ENCODE peak calls at places on chromosome 17, in five cellular contexts. One of them, this sample, is unnamed.

GRCh38 chr17:70804161-70804560 is 634.8 kb downstream of the KCNJ2 start:
- DNase-seq in brain microvascular endothelial cell: no peak
- DNase-seq in colonic mucosa: no peak
- DNase-seq in body of pancreas: no peak
- DNase-seq in right lobe of liver: no peak
- DNase-seq in this sample: no peak

GRCh38 chr17:39306509-39307212 is 80.9 kb upstream of the STAC2 start:
- DNase-seq in brain microvascular endothelial cell: no peak
- DNase-seq in colonic mucosa: no peak
- DNase-seq in body of pancreas: no peak
- DNase-seq in right lobe of liver: no peak
- DNase-seq in this sample: no peak

GRCh38 chr17:1905190-1905919 is 75.5 kb downstream of the RPA1 start:
- DNase-seq in brain microvascular endothelial cell: no peak
- DNase-seq in colonic mucosa: no peak
- DNase-seq in body of pancreas: no peak
- DNase-seq in right lobe of liver: no peak
- DNase-seq in this sample: no peak

GRCh38 chr17:77347544-77347943 is 206.8 kb downstream of the SEC14L1 start:
- DNase-seq in brain microvascular endothelial cell: no peak
- DNase-seq in colonic mucosa: no peak
- DNase-seq in body of pancreas: no peak
- DNase-seq in right lobe of liver: no peak
- DNase-seq in this sample: no peak

GRCh38 chr17:62852195-62852594 is 44.1 kb upstream of the MARCHF10 start:
- DNase-seq in brain microvascular endothelial cell: no peak
- DNase-seq in colonic mucosa: no peak
- DNase-seq in body of pancreas: no peak
- DNase-seq in right lobe of liver: peak
- DNase-seq in this sample: no peak

GRCh38 chr17:1208966-1209365 is 29.2 kb upstream of the ABR start:
- DNase-seq in brain microvascular endothelial cell: no peak
- DNase-seq in colonic mucosa: peak
- DNase-seq in body of pancreas: no peak
- DNase-seq in right lobe of liver: no peak
- DNase-seq in this sample: no peak

GRCh38 chr17:37512442-37513070 is 22.9 kb downstream of the DUSP14 start:
- DNase-seq in brain microvascular endothelial cell: no peak
- DNase-seq in colonic mucosa: no peak
- DNase-seq in body of pancreas: no peak
- DNase-seq in right lobe of liver: peak
- DNase-seq in this sample: no peak

GRCh38 chr17:28982191-28982793 is 23.5 kb downstream of the SEZ6 start:
- DNase-seq in brain microvascular endothelial cell: peak
- DNase-seq in colonic mucosa: no peak
- DNase-seq in body of pancreas: no peak
- DNase-seq in right lobe of liver: no peak
- DNase-seq in this sample: no peak

GRCh38 chr17:39929657-39930407 is 2.3 kb downstream of the LRRC3C start:
- DNase-seq in brain microvascular endothelial cell: peak
- DNase-seq in colonic mucosa: no peak
- DNase-seq in body of pancreas: no peak
- DNase-seq in right lobe of liver: no peak
- DNase-seq in this sample: no peak

GRCh38 chr17:2068589-2069051 is 13.7 kb downstream of the HIC1 start:
- DNase-seq in brain microvascular endothelial cell: no peak
- DNase-seq in colonic mucosa: no peak
- DNase-seq in body of pancreas: no peak
- DNase-seq in right lobe of liver: no peak
- DNase-seq in this sample: no peak

GRCh38 chr17:28524476-28525415 is 18.6 kb downstream of the FOXN1 start:
- DNase-seq in brain microvascular endothelial cell: peak
- DNase-seq in colonic mucosa: peak
- DNase-seq in body of pancreas: peak
- DNase-seq in right lobe of liver: no peak
- DNase-seq in this sample: peak

GRCh38 chr17:47199627-47200324 is 9.4 kb upstream of the MYL4 start:
- DNase-seq in brain microvascular endothelial cell: no peak
- DNase-seq in colonic mucosa: no peak
- DNase-seq in body of pancreas: no peak
- DNase-seq in right lobe of liver: no peak
- DNase-seq in this sample: no peak

GRCh38 chr17:44014133-44014436 is 678 bp downstream of the TMEM101 start:
- DNase-seq in brain microvascular endothelial cell: no peak
- DNase-seq in colonic mucosa: no peak
- DNase-seq in body of pancreas: no peak
- DNase-seq in right lobe of liver: peak
- DNase-seq in this sample: no peak

GRCh38 chr17:36870618-36871002 is 66.7 kb upstream of the LHX1 start:
- DNase-seq in brain microvascular endothelial cell: no peak
- DNase-seq in colonic mucosa: no peak
- DNase-seq in body of pancreas: no peak
- DNase-seq in right lobe of liver: no peak
- DNase-seq in this sample: no peak

GRCh38 chr17:42782402-42783061 is 2.1 kb downstream of the WNK4 start:
- DNase-seq in brain microvascular endothelial cell: no peak
- DNase-seq in colonic mucosa: no peak
- DNase-seq in body of pancreas: no peak
- DNase-seq in right lobe of liver: no peak
- DNase-seq in this sample: no peak
- H3K4me3 ChIP-seq in brain microvascular endothelial cell: peak
- H3K4me3 ChIP-seq in colonic mucosa: peak
- H3K4me3 ChIP-seq in body of pancreas: no peak
- H3K4me3 ChIP-seq in right lobe of liver: no peak
- H3K4me3 ChIP-seq in this sample: peak

GRCh38 chr17:32275060-32276042 is 9.7 kb downstream of the RHBDL3 start:
- DNase-seq in brain microvascular endothelial cell: peak
- DNase-seq in colonic mucosa: no peak
- DNase-seq in body of pancreas: no peak
- DNase-seq in right lobe of liver: no peak
- DNase-seq in this sample: no peak
- TF ChIP-seq CTCF in brain microvascular endothelial cell: no peak
- TF ChIP-seq CTCF in colonic mucosa: no peak
- TF ChIP-seq CTCF in body of pancreas: no peak
- TF ChIP-seq CTCF in right lobe of liver: no peak
- TF ChIP-seq CTCF in this sample: no peak

GRCh38 chr17:5783851-5784250 is 199.5 kb upstream of the NLRP1 start:
- DNase-seq in brain microvascular endothelial cell: no peak
- DNase-seq in colonic mucosa: no peak
- DNase-seq in body of pancreas: no peak
- DNase-seq in right lobe of liver: no peak
- DNase-seq in this sample: no peak

GRCh38 chr17:5785343-5785742 is 201.0 kb upstream of the NLRP1 start:
- DNase-seq in brain microvascular endothelial cell: peak
- DNase-seq in colonic mucosa: no peak
- DNase-seq in body of pancreas: no peak
- DNase-seq in right lobe of liver: no peak
- DNase-seq in this sample: no peak

GRCh38 chr17:5783269-5783668 is 199.0 kb upstream of the NLRP1 start:
- DNase-seq in brain microvascular endothelial cell: no peak
- DNase-seq in colonic mucosa: no peak
- DNase-seq in body of pancreas: no peak
- DNase-seq in right lobe of liver: no peak
- DNase-seq in this sample: no peak

GRCh38 chr17:5785867-5786509 is 201.7 kb upstream of the NLRP1 start:
- DNase-seq in brain microvascular endothelial cell: peak
- DNase-seq in colonic mucosa: no peak
- DNase-seq in body of pancreas: no peak
- DNase-seq in right lobe of liver: no peak
- DNase-seq in this sample: no peak

GRCh38 chr17:5784791-5785190 is 200.5 kb upstream of the NLRP1 start:
- DNase-seq in brain microvascular endothelial cell: no peak
- DNase-seq in colonic mucosa: no peak
- DNase-seq in body of pancreas: no peak
- DNase-seq in right lobe of liver: no peak
- DNase-seq in this sample: no peak
- H3K27ac ChIP-seq in brain microvascular endothelial cell: no peak
- H3K27ac ChIP-seq in colonic mucosa: no peak
- H3K27ac ChIP-seq in body of pancreas: no peak
- H3K27ac ChIP-seq in right lobe of liver: no peak
- H3K27ac ChIP-seq in this sample: no peak

DNA sequence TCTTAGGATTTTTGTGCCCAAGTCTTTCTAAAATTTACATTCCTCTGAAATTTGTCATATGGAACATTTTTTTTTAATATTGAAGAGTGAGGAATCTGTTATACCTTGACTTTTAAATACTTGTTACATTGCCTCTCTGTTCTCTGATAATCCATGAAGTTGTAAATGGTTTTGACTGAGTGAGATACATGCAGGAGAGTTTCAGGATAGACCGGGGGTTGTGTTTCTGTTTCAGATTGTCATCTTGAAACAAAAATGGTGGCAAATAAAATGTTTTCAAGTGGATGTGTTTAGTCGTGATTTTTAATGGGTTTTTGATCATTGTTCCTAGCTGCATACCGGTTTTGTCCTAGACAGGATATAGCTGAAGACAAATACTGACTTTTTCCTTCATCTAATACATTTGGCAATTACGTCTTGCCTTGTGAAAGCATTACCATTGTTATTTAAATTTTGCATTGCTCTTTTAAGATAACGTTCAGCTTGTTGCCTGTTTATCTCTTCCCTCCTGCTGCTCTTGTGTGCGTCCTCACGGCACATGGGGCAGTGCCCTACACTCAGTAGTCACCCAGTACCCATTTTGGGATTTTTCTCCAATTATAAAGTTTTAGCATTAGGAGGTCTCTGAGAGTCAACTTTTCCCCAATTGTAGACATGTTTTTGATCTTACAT is 169.7 kb downstream of the MSI2 start:
- DNase-seq in brain microvascular endothelial cell: no peak
- DNase-seq in colonic mucosa: no peak
- DNase-seq in body of pancreas: no peak
- DNase-seq in right lobe of liver: no peak
- DNase-seq in this sample: no peak
- H3K4me3 ChIP-seq in brain microvascular endothelial cell: no peak
- H3K4me3 ChIP-seq in colonic mucosa: no peak
- H3K4me3 ChIP-seq in body of pancreas: no peak
- H3K4me3 ChIP-seq in right lobe of liver: no peak
- H3K4me3 ChIP-seq in this sample: no peak

DNA sequence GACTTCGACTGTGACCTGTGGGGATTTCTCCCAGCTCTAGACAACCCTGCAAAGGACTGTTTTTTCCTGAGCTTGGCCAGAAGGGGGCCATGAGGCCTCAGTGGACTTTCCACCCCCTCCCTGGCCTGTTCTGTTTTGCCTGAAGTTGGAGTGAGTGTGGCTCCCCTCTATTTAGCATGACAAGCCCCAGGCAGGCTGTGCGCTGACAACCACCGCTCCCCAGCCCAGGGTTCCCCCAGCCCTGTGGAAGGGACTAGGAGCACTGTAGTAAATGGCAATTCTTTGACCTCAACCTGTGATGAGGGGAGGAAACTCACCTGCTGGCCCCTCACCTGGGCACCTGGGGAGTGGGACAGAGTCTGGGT is 19.3 kb downstream of the NGFR start:
- DNase-seq in brain microvascular endothelial cell: no peak
- DNase-seq in colonic mucosa: no peak
- DNase-seq in body of pancreas: no peak
- DNase-seq in right lobe of liver: no peak
- DNase-seq in this sample: no peak
- TF ChIP-seq CTCF in brain microvascular endothelial cell: peak
- TF ChIP-seq CTCF in colonic mucosa: no peak
- TF ChIP-seq CTCF in body of pancreas: no peak
- TF ChIP-seq CTCF in right lobe of liver: no peak
- TF ChIP-seq CTCF in this sample: no peak

DNA sequence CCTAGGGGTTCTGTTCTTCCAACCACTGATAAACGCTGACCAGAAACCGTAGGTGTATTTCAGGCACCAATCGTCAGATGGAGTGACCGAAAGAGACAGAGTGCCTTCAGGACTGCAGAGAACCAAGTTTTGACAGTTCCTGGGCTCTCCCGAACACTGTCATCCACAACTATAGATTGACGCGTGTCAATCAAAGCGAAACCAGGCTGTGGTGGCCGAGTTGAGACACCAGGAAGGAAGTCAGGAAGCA is 11.9 kb upstream of the AURKB start:
- DNase-seq in brain microvascular endothelial cell: no peak
- DNase-seq in colonic mucosa: no peak
- DNase-seq in body of pancreas: no peak
- DNase-seq in right lobe of liver: no peak
- DNase-seq in this sample: no peak
- H3K27ac ChIP-seq in brain microvascular endothelial cell: peak
- H3K27ac ChIP-seq in colonic mucosa: peak
- H3K27ac ChIP-seq in body of pancreas: peak
- H3K27ac ChIP-seq in right lobe of liver: peak
- H3K27ac ChIP-seq in this sample: peak

GRCh38 chr17:78974635-78975591 is 4.8 kb downstream of the LGALS3BP start:
- DNase-seq in brain microvascular endothelial cell: peak
- DNase-seq in colonic mucosa: peak
- DNase-seq in body of pancreas: peak
- DNase-seq in right lobe of liver: peak
- DNase-seq in this sample: peak
- H3K4me3 ChIP-seq in brain microvascular endothelial cell: no peak
- H3K4me3 ChIP-seq in colonic mucosa: no peak
- H3K4me3 ChIP-seq in body of pancreas: no peak
- H3K4me3 ChIP-seq in right lobe of liver: peak
- H3K4me3 ChIP-seq in this sample: no peak

DNA sequence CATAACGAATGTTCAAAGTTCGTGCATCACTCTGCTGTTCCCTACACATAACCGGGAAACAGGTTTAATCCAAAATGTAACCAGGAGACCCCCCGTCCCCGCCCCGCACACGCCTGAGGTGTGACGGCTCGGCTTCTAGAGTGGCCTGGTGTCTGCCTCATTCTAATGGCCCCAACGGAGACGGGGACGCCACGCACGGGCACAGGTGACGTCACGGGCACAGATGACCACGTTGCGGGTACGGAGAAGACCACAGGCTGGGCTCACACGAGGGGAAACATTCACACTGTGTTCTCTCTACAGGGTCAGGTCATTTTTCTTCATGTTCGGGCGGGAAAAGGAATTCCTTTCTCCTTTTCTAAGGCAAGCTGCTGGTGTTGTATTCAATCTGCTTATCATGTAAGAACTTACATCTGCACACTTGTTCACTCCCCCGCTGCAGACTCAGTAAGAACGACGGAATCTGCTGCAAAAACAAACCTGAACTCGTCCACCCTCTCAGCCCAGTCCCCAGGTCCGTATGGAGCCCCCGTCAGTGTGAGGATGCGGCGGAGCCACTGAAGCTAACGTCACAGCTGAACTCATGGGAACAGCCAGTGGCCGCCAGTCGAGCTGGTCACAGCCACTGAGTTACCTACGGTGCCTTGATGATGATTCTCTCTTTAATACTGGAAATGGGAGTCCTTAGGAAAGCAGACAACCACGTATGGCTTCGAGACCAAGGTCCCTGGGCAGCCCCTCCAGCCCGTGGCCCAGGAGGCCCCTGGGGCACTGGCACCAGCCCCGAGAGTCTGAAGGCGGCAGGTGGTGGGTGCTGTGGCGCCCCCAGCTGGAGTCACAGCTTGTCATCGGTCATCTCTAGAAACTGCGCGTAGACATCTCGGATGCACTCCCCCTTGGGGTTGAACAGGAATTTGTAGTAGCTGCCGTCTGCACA is 32.9 kb downstream of the WDR45B start:
- DNase-seq in brain microvascular endothelial cell: no peak
- DNase-seq in colonic mucosa: no peak
- DNase-seq in body of pancreas: no peak
- DNase-seq in right lobe of liver: no peak
- DNase-seq in this sample: no peak
- TF ChIP-seq CTCF in brain microvascular endothelial cell: peak
- TF ChIP-seq CTCF in colonic mucosa: no peak
- TF ChIP-seq CTCF in body of pancreas: no peak
- TF ChIP-seq CTCF in right lobe of liver: no peak
- TF ChIP-seq CTCF in this sample: no peak

This sample was measured in stomach.